ENCODE peak calls at places on chromosomes 3 and 15, in five cellular contexts. One of them, this sample, is unnamed.

GRCh38 chr15:33068007-33068441 is 126.5 kb downstream of the FMN1 start:
- DNase-seq in IMR-90: no peak
- DNase-seq in neuronal stem cell: no peak
- DNase-seq in H9: peak; percentile 76
- DNase-seq in trophoblast cell: peak; percentile 84
- DNase-seq in this sample: peak; percentile 37

GRCh38 chr3:12420393-12420792 is 63.9 kb upstream of the TSEN2 start:
- DNase-seq in IMR-90: no peak
- DNase-seq in H9: no peak
- DNase-seq in neuronal stem cell: no peak
- DNase-seq in trophoblast cell: no peak
- DNase-seq in this sample: no peak

GRCh38 chr3:197458179-197458707 is 97.5 kb downstream of the BDH1 start:
- DNase-seq in trophoblast cell: peak; percentile 33
- DNase-seq in IMR-90: peak; percentile 13
- DNase-seq in neuronal stem cell: no peak
- DNase-seq in H9: no peak
- DNase-seq in this sample: no peak

GRCh38 chr3:183430325-183430957 is 2.0 kb upstream of the MCF2L2 start:
- DNase-seq in trophoblast cell: no peak
- DNase-seq in H9: no peak
- DNase-seq in neuronal stem cell: no peak
- DNase-seq in IMR-90: no peak
- DNase-seq in this sample: no peak

GRCh38 chr3:11909726-11910125 is 63.0 kb upstream of the TAMM41 start:
- DNase-seq in IMR-90: no peak
- DNase-seq in neuronal stem cell: no peak
- DNase-seq in trophoblast cell: no peak
- DNase-seq in H9: no peak
- DNase-seq in this sample: no peak

GRCh38 chr3:12868039-12869024 is 27.0 kb upstream of the RPL32 start:
- DNase-seq in H9: peak; percentile 83
- DNase-seq in IMR-90: peak; percentile 87
- DNase-seq in trophoblast cell: peak; percentile 96
- DNase-seq in neuronal stem cell: peak; percentile 82
- DNase-seq in this sample: peak; percentile 93

GRCh38 chr3:70726966-70727365 is 414.5 kb upstream of the MDFIC2 start:
- DNase-seq in IMR-90: peak; percentile 89
- DNase-seq in H9: no peak
- DNase-seq in neuronal stem cell: no peak
- DNase-seq in trophoblast cell: peak; percentile 27
- DNase-seq in this sample: peak; percentile 43

GRCh38 chr3:71961891-71962290 is 176.9 kb upstream of the PROK2 start:
- DNase-seq in neuronal stem cell: no peak
- DNase-seq in IMR-90: no peak
- DNase-seq in trophoblast cell: peak; percentile 89
- DNase-seq in H9: no peak
- DNase-seq in this sample: no peak

GRCh38 chr15:60154764-60155163 is 150.7 kb downstream of the FOXB1 start:
- DNase-seq in neuronal stem cell: no peak
- DNase-seq in H9: no peak
- DNase-seq in trophoblast cell: no peak
- DNase-seq in IMR-90: no peak
- DNase-seq in this sample: no peak

GRCh38 chr15:79896131-79896633 is 632 bp downstream of the MTHFS start:
- DNase-seq in trophoblast cell: no peak
- DNase-seq in IMR-90: no peak
- DNase-seq in H9: no peak
- DNase-seq in neuronal stem cell: no peak
- DNase-seq in this sample: no peak

GRCh38 chr15:69060041-69060481 is 45.6 kb downstream of the NOX5 start:
- DNase-seq in H9: peak; percentile 43
- DNase-seq in neuronal stem cell: no peak
- DNase-seq in IMR-90: no peak
- DNase-seq in trophoblast cell: no peak
- DNase-seq in this sample: no peak

GRCh38 chr3:172229462-172229861 is 190.1 kb downstream of the FNDC3B start:
- DNase-seq in neuronal stem cell: no peak
- DNase-seq in trophoblast cell: no peak
- DNase-seq in IMR-90: no peak
- DNase-seq in H9: no peak
- DNase-seq in this sample: no peak

GRCh38 chr15:98292442-98293240 is 332.1 kb downstream of the ARRDC4 start:
- DNase-seq in trophoblast cell: peak; percentile 66
- DNase-seq in neuronal stem cell: peak; percentile 57
- DNase-seq in IMR-90: no peak
- DNase-seq in H9: peak; percentile 90
- DNase-seq in this sample: peak; percentile 6

GRCh38 chr15:91956026-91956723 is 102.7 kb downstream of the SLCO3A1 start:
- DNase-seq in trophoblast cell: peak; percentile 53
- DNase-seq in neuronal stem cell: no peak
- DNase-seq in H9: no peak
- DNase-seq in IMR-90: peak; percentile 35
- DNase-seq in this sample: no peak

GRCh38 chr15:82943176-82943575 is 9.3 kb downstream of the HOMER2 start:
- DNase-seq in H9: no peak
- DNase-seq in neuronal stem cell: no peak
- DNase-seq in trophoblast cell: no peak
- DNase-seq in IMR-90: no peak
- DNase-seq in this sample: no peak

GRCh38 chr3:141373768-141374526 is 5.6 kb downstream of the ZBTB38 start:
- DNase-seq in H9: peak; percentile 56
- DNase-seq in trophoblast cell: no peak
- DNase-seq in neuronal stem cell: no peak
- DNase-seq in IMR-90: peak; percentile 52
- DNase-seq in this sample: no peak

GRCh38 chr3:73480187-73480672 is 144.5 kb downstream of the PDZRN3 start:
- DNase-seq in neuronal stem cell: no peak
- DNase-seq in H9: no peak
- DNase-seq in IMR-90: no peak
- DNase-seq in trophoblast cell: peak; percentile 93
- DNase-seq in this sample: no peak

GRCh38 chr3:106185949-106186348 is 317.1 kb upstream of the CBLB start:
- DNase-seq in IMR-90: no peak
- DNase-seq in H9: no peak
- DNase-seq in trophoblast cell: no peak
- DNase-seq in neuronal stem cell: no peak
- DNase-seq in this sample: no peak

GRCh38 chr15:83283813-83284562 is 476 bp downstream of the BNC1 start:
- DNase-seq in IMR-90: no peak
- DNase-seq in neuronal stem cell: no peak
- DNase-seq in trophoblast cell: peak; percentile 22
- DNase-seq in H9: peak; percentile 33
- DNase-seq in this sample: peak; percentile 62

GRCh38 chr3:97763586-97764148 is 891 bp upstream of the ARL6 start:
- DNase-seq in neuronal stem cell: no peak
- DNase-seq in H9: no peak
- DNase-seq in trophoblast cell: no peak
- DNase-seq in IMR-90: peak; percentile 0
- DNase-seq in this sample: no peak

DNA sequence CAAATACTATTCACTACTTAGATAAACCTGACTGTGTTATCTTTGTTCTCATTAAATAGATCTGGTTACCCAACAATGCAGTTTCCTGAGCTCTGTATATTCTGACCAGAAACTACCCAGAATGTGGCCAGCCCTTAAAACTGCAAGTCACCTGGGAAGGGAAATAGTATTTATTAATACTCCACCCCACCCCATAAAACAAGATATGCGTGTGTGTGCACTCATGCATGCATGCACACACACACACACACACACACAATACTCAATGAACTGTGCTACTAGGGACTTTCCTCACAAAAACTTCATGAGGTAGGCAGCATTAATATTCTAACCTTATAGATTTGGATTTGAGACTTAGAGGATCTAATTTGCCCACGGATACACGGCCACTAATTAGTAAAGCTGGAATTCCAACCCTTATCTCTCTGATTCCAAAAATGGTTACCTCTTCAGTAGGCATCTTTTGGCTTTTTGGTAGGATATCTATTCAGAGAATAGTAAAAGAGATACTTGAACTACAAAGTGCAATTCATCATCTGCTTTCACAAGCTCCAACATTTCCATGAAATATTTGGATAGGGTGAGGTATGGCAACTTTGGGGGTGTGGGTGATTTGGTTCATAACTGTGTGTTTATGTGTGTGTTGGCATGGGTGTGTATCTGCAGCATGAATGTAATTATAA is 197.0 kb upstream of the CFAP20DC start:
- DNase-seq in IMR-90: peak; percentile 41
- DNase-seq in H9: no peak
- DNase-seq in trophoblast cell: peak; percentile 6
- DNase-seq in neuronal stem cell: no peak
- DNase-seq in this sample: no peak
- H2AFZ ChIP-seq in IMR-90: no peak overlapping the region
- H2AFZ ChIP-seq in H9: no peak overlapping the region
- H2AFZ ChIP-seq in trophoblast cell: no peak overlapping the region
- H2AFZ ChIP-seq in neuronal stem cell: no peak overlapping the region
- H2AFZ ChIP-seq in this sample: no peak overlapping the region

GRCh38 chr3:23776352-23776891 is 29.3 kb upstream of the UBE2E1 start:
- DNase-seq in neuronal stem cell: no peak
- DNase-seq in IMR-90: peak; percentile 81
- DNase-seq in H9: no peak
- DNase-seq in trophoblast cell: peak; percentile 13
- DNase-seq in this sample: peak; percentile 84

GRCh38 chr3:23775254-23775909 is 30.4 kb upstream of the UBE2E1 start:
- DNase-seq in neuronal stem cell: no peak
- DNase-seq in trophoblast cell: no peak
- DNase-seq in H9: no peak
- DNase-seq in IMR-90: no peak
- DNase-seq in this sample: no peak

GRCh38 chr3:23781871-23782270 is 23.9 kb upstream of the UBE2E1 start:
- DNase-seq in trophoblast cell: no peak
- DNase-seq in neuronal stem cell: no peak
- DNase-seq in H9: no peak
- DNase-seq in IMR-90: no peak
- DNase-seq in this sample: no peak

GRCh38 chr3:23778451-23778850 is 27.3 kb upstream of the UBE2E1 start:
- DNase-seq in H9: no peak
- DNase-seq in trophoblast cell: no peak
- DNase-seq in IMR-90: peak; percentile 77
- DNase-seq in neuronal stem cell: no peak
- DNase-seq in this sample: peak; percentile 57

GRCh38 chr3:23779841-23780240 is 25.9 kb upstream of the UBE2E1 start:
- DNase-seq in trophoblast cell: no peak
- DNase-seq in H9: no peak
- DNase-seq in IMR-90: no peak
- DNase-seq in neuronal stem cell: no peak
- DNase-seq in this sample: no peak
- H3K23ac ChIP-seq in trophoblast cell: no peak overlapping the region
- H3K23ac ChIP-seq in H9: no peak overlapping the region
- H3K23ac ChIP-seq in IMR-90: no peak overlapping the region
- H3K23ac ChIP-seq in neuronal stem cell: no peak overlapping the region
- H3K23ac ChIP-seq in this sample: no peak overlapping the region

GRCh38 chr3:14119166-14119510 is 5.5 kb downstream of the CHCHD4 start:
- DNase-seq in trophoblast cell: no peak
- DNase-seq in IMR-90: no peak
- DNase-seq in H9: no peak
- DNase-seq in neuronal stem cell: no peak
- DNase-seq in this sample: no peak

GRCh38 chr3:14118400-14119165 is 6.1 kb downstream of the CHCHD4 start:
- DNase-seq in IMR-90: peak; percentile 62
- DNase-seq in neuronal stem cell: no peak
- DNase-seq in H9: no peak
- DNase-seq in trophoblast cell: no peak
- DNase-seq in this sample: peak; percentile 67

GRCh38 chr3:14117468-14118399 is 6.9 kb downstream of the CHCHD4 start:
- DNase-seq in trophoblast cell: no peak
- DNase-seq in H9: no peak
- DNase-seq in IMR-90: no peak
- DNase-seq in neuronal stem cell: no peak
- DNase-seq in this sample: no peak

GRCh38 chr3:14120111-14120920 is 4.4 kb downstream of the CHCHD4 start:
- DNase-seq in IMR-90: no peak
- DNase-seq in H9: no peak
- DNase-seq in trophoblast cell: no peak
- DNase-seq in neuronal stem cell: no peak
- DNase-seq in this sample: no peak

GRCh38 chr3:14119651-14120050 is 5.0 kb downstream of the CHCHD4 start:
- DNase-seq in IMR-90: no peak
- DNase-seq in trophoblast cell: peak; percentile 27
- DNase-seq in H9: no peak
- DNase-seq in neuronal stem cell: no peak
- DNase-seq in this sample: no peak
- H3K27ac ChIP-seq in IMR-90: peak overlapping the region; percentile 20
- H3K27ac ChIP-seq in trophoblast cell: no peak overlapping the region
- H3K27ac ChIP-seq in H9: no peak overlapping the region
- H3K27ac ChIP-seq in neuronal stem cell: no peak overlapping the region
- H3K27ac ChIP-seq in this sample: no peak overlapping the region

GRCh38 chr3:58526124-58526957 is 10.6 kb downstream of the ACOX2 start:
- DNase-seq in trophoblast cell: peak; percentile 82
- DNase-seq in IMR-90: peak; percentile 94
- DNase-seq in neuronal stem cell: no peak
- DNase-seq in H9: no peak
- DNase-seq in this sample: peak; percentile 89
- H2AFZ ChIP-seq in trophoblast cell: no peak overlapping the region
- H2AFZ ChIP-seq in IMR-90: peak overlapping the region; percentile 19
- H2AFZ ChIP-seq in neuronal stem cell: peak overlapping the region; percentile 20
- H2AFZ ChIP-seq in H9: no peak overlapping the region
- H2AFZ ChIP-seq in this sample: no peak overlapping the region

GRCh38 chr15:73722425-73722824 is 30.7 kb downstream of the INSYN1 start:
- DNase-seq in IMR-90: no peak
- DNase-seq in trophoblast cell: no peak
- DNase-seq in neuronal stem cell: no peak
- DNase-seq in H9: no peak
- DNase-seq in this sample: no peak

GRCh38 chr15:73723146-73723545 is 30.0 kb downstream of the INSYN1 start:
- DNase-seq in IMR-90: no peak
- DNase-seq in trophoblast cell: no peak
- DNase-seq in H9: no peak
- DNase-seq in neuronal stem cell: no peak
- DNase-seq in this sample: no peak

GRCh38 chr15:73727330-73728018 is 25.7 kb downstream of the INSYN1 start:
- DNase-seq in IMR-90: peak; percentile 90
- DNase-seq in neuronal stem cell: no peak
- DNase-seq in trophoblast cell: no peak
- DNase-seq in H9: no peak
- DNase-seq in this sample: peak; percentile 90

GRCh38 chr15:73724211-73724610 is 28.9 kb downstream of the INSYN1 start:
- DNase-seq in trophoblast cell: no peak
- DNase-seq in neuronal stem cell: no peak
- DNase-seq in IMR-90: no peak
- DNase-seq in H9: no peak
- DNase-seq in this sample: no peak
- H3K23ac ChIP-seq in trophoblast cell: no peak overlapping the region
- H3K23ac ChIP-seq in neuronal stem cell: peak overlapping the region; percentile 18
- H3K23ac ChIP-seq in IMR-90: no peak overlapping the region
- H3K23ac ChIP-seq in H9: no peak overlapping the region
- H3K23ac ChIP-seq in this sample: no peak overlapping the region